ENCODE peak calls at places on chromosomes 13 and 19, in five cellular contexts. P, Z, D, M and S are unnamed samples.

GRCh38 chr13:94558721-94559120 is 37.2 kb downstream of the TGDS start:
- DNase-seq in M (no peak), Z (no peak), P (no peak), D (no peak), S (no peak)

GRCh38 chr13:42215578-42216421 is 56.2 kb upstream of the AKAP11 start:
- DNase-seq in Z (no peak), D (peak; percentile 4), P (peak; percentile 9), M (peak; percentile 4), S (no peak)

GRCh38 chr13:107650081-107650701 is 565.1 kb downstream of the LIG4 start:
- DNase-seq in P (peak; percentile 25), M (peak; percentile 12), D (no peak), Z (peak; percentile 85), S (peak; percentile 20)

GRCh38 chr13:104553156-104553555 is 1486.9 kb upstream of the SLC10A2 start:
- DNase-seq in P (no peak), M (no peak), Z (no peak), D (no peak), S (no peak)

GRCh38 chr19:48897181-48897580 is 1.4 kb downstream of the TULP2 start:
- DNase-seq in Z (no peak), M (no peak), D (no peak), P (no peak), S (no peak)

GRCh38 chr13:49821216-49821820 is 28.8 kb upstream of the KPNA3 start:
- DNase-seq in P (no peak), D (no peak), M (no peak), Z (no peak), S (no peak)

GRCh38 chr13:76773695-76774094 is 112.5 kb downstream of the KCTD12 start:
- DNase-seq in Z (no peak), P (no peak), M (no peak), D (no peak), S (no peak)

GRCh38 chr19:49301165-49301865 is 23.7 kb downstream of the SLC6A16 start:
- DNase-seq in P (peak; percentile 72), Z (peak; percentile 95), M (peak; percentile 88), D (peak; percentile 40), S (peak; percentile 38)

GRCh38 chr13:97278395-97279078 is 56.4 kb downstream of the MBNL2 start:
- DNase-seq in Z (no peak), M (no peak), P (no peak), D (no peak), S (no peak)

GRCh38 chr19:40601061-40601973 is at the start of gene LTBP4:
- DNase-seq in M (peak; percentile 70), Z (no peak), P (peak; percentile 74), D (no peak), S (no peak)

GRCh38 chr19:56174550-56174949 is 1.3 kb upstream of the GALP start:
- DNase-seq in Z (no peak), D (no peak), M (no peak), P (no peak), S (no peak)

GRCh38 chr19:17743874-17744273 is 7.4 kb upstream of the FCHO1 start:
- DNase-seq in M (no peak), P (no peak), Z (no peak), D (no peak), S (no peak)

GRCh38 chr19:7852851-7853759 is 21.1 kb downstream of the PRR36 start:
- DNase-seq in M (peak; percentile 97), Z (peak; percentile 97), P (peak; percentile 97), D (no peak), S (no peak)

GRCh38 chr19:49746206-49746958 is 16.7 kb downstream of the TSKS start:
- DNase-seq in Z (peak; percentile 97), M (peak; percentile 100), P (peak; percentile 81), D (no peak), S (no peak)

GRCh38 chr13:105774739-105775460 is 760.6 kb downstream of the EFNB2 start:
- DNase-seq in M (no peak), P (no peak), Z (no peak), D (no peak), S (no peak)

GRCh38 chr13:52744842-52745241 is 5.2 kb upstream of the CNMD start:
- DNase-seq in Z (no peak), D (no peak), M (no peak), P (no peak), S (no peak)

GRCh38 chr13:75870397-75870801 is 234.3 kb downstream of the LMO7 start:
- DNase-seq in Z (peak; percentile 62), M (peak; percentile 26), P (peak; percentile 46), D (no peak), S (peak; percentile 13)

GRCh38 chr19:34598217-34599155 is 78.5 kb downstream of the SCGB2B2 start:
- DNase-seq in P (no peak), D (no peak), Z (no peak), M (no peak), S (no peak)

GRCh38 chr13:19601749-19602725 is 31.4 kb upstream of the MPHOSPH8 start:
- DNase-seq in Z (peak; percentile 80), M (peak; percentile 63), P (peak; percentile 91), D (no peak), S (no peak)

GRCh38 chr19:1076951-1077350 is 10.0 kb downstream of the ARHGAP45 start:
- DNase-seq in M (no peak), D (peak; percentile 85), Z (no peak), P (no peak), S (no peak)

GRCh38 chr13:41505209-41505835 is 48.0 kb downstream of the RGCC start:
- DNase-seq in Z (no peak), M (no peak), P (no peak), D (no peak), S (no peak)

GRCh38 chr13:91369432-91369831 is 21.9 kb downstream of the MIR17HG start:
- DNase-seq in Z (no peak), M (no peak), D (no peak), P (no peak), S (no peak)

GRCh38 chr19:31139871-31140505 is 209.2 kb downstream of the TSHZ3 start:
- DNase-seq in P (no peak), D (no peak), M (no peak), Z (no peak), S (no peak)

GRCh38 chr19:21697171-21697570 is 70.2 kb downstream of the ZNF100 start:
- DNase-seq in M (no peak), Z (no peak), P (peak; percentile 50), D (no peak), S (no peak)

GRCh38 chr13:42367836-42368235 is 95.9 kb downstream of the AKAP11 start:
- DNase-seq in P (no peak), D (no peak), Z (no peak), M (no peak), S (no peak)

GRCh38 chr19:41860419-41861097 is 503 bp downstream of the RPS19 start:
- DNase-seq in Z (no peak), M (no peak), D (no peak), P (peak; percentile 14), S (no peak)
- H3K4me1 ChIP-seq in Z (peaks cover 11% of the 10 kb centered on the region), M (peaks cover 30% of the 10 kb centered on the region), D (peaks cover 28% of the 10 kb centered on the region), P (peaks cover 42% of the 10 kb centered on the region), S (peaks cover 28% of the 10 kb centered on the region)

DNA sequence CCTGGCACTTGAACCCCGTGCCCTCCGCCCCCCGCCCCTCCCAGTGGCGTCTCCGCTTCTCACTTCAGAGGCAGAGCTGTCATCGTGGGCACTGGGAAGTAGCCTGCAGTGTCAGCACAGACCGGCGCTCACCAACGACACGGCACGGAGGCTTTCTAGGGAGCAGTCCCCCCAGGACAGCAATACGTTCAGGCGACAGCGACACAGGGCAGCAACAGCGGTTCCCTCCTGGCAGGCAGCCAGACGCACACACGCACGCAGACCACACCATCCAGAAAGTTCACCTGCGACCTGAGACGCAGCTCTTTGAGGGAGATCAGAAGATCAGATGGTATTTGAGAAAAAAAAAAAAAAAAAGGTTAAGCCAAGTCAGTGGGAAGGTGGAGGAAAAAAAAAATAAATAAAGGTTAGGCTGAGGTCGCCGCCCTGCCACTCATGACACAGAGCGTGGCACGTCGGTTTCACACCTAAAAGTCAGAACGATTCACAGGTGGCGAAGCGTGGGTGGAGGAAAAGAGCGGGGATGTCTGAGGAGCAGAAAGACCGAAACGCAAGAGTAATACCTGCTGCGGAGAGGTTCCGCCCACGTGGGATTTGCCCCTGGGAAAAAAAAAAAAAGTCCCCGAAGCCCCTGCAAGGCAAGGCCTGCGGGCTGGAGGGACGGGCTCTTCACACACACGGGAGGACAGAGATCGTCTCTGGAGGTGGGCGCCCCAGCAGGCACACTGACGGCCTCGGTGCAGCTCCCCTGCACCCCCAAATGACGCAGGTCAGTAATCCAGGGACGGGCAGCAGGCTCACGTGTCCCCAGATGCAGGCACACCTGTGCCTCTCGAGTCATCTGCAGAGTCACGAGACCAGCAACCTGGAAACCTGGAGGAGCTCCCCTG is 94.5 kb downstream of the GNG7 start:
- DNase-seq in D (peak; percentile 94), M (no peak), P (no peak), Z (no peak), S (no peak)
- TF ChIP-seq SIN3A in D (no peak), M (no peak), P (no peak), Z (no peak), S (no peak)

GRCh38 chr13:29908917-29909755 is 58.7 kb upstream of the UBL3 start:
- DNase-seq in M (no peak), Z (no peak), D (no peak), P (no peak), S (no peak)

GRCh38 chr13:29907670-29908069 is 57.3 kb upstream of the UBL3 start:
- DNase-seq in D (no peak), P (no peak), M (no peak), Z (no peak), S (no peak)

GRCh38 chr13:29905845-29906244 is 55.4 kb upstream of the UBL3 start:
- DNase-seq in D (no peak), P (no peak), Z (no peak), M (no peak), S (no peak)

GRCh38 chr13:29908411-29908810 is 58.0 kb upstream of the UBL3 start:
- DNase-seq in M (no peak), P (no peak), Z (no peak), D (no peak), S (no peak)

DNA sequence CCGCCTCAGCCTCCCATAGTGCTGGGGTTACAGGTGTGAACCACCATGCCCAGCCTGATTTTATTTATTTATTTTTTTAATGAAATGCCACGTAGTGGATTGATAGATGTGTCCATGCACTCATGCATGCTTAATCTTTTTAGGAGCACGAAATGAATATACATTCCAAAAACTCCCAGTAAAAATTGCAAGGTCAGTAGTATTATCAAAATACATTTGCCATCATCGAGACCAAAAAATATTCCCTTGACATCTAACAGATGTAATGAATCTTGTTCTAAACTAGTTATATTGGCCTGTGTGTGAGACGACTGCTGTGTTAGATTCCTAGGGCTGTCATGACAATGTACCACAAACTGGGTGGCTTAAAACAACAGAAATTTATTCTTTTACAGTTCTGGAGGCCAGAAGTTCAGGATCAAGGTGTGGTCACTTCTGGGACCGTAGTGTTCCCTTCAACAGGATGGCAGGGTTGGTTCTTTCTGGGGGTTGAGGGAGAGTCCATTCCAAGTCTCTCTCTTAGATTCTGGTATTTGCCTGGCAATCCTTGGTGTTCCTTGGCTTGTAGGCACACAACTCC is 56.1 kb upstream of the UBL3 start:
- DNase-seq in D (no peak), M (no peak), Z (no peak), P (no peak), S (no peak)
- H3K4me1 ChIP-seq in D (peaks cover 11% of the 10 kb centered on the region), M (no peaks in the 10 kb centered on the region), Z (peaks cover 3% of the 10 kb centered on the region), P (peaks cover 6% of the 10 kb centered on the region), S (no peaks in the 10 kb centered on the region)

GRCh38 chr19:18883530-18884304 is 12.2 kb downstream of the CERS1 start:
- DNase-seq in Z (no peak), P (no peak), D (no peak), M (peak; percentile 47), S (no peak)
- TF ChIP-seq SIN3A in Z (no peak), P (no peak), D (no peak), M (no peak), S (no peak)